ENCODE peak calls at places on chromosomes 5 and 9, in four cellular contexts. S, G, D and A are unnamed samples.

GRCh38 chr9:125649315-125649714 is 57.7 kb downstream of the MAPKAP1 start:
- DNase-seq in S (peak; percentile 42), G (no peak), D (peak; percentile 86), A (no peak)

GRCh38 chr5:147188200-147189108 is 46.4 kb upstream of the STK32A start:
- DNase-seq in S (peak; percentile 88), G (peak; percentile 64), D (peak; percentile 59), A (peak; percentile 36)

GRCh38 chr9:99873943-99874584 is 32.4 kb upstream of the STX17 start:
- DNase-seq in S (no peak), G (no peak), D (peak; percentile 25), A (no peak)

GRCh38 chr5:103808464-103809106 is 246.0 kb upstream of the NUDT12 start:
- DNase-seq in S (peak; percentile 66), G (peak; percentile 80), D (peak; percentile 50), A (no peak)

GRCh38 chr5:151037561-151038291 is 17.3 kb downstream of the GPX3 start:
- DNase-seq in S (peak; percentile 16), G (no peak), D (peak; percentile 75), A (no peak)

GRCh38 chr5:38742821-38743220 is 103.0 kb upstream of the OSMR start:
- DNase-seq in S (no peak), G (no peak), D (no peak), A (no peak)

GRCh38 chr9:87067426-87067825 is 120.1 kb upstream of the GAS1 start:
- DNase-seq in S (no peak), G (no peak), D (no peak), A (no peak)

GRCh38 chr5:131296213-131296672 is 32.4 kb downstream of the CDC42SE2 start:
- DNase-seq in S (no peak), G (no peak), D (no peak), A (no peak)

GRCh38 chr5:33890147-33890546 is 1.6 kb downstream of the ADAMTS12 start:
- DNase-seq in S (no peak), G (no peak), D (peak; percentile 41), A (no peak)

GRCh38 chr9:100368672-100369071 is 15.9 kb upstream of the TEX10 start:
- DNase-seq in S (no peak), G (no peak), D (no peak), A (no peak)

GRCh38 chr5:7586499-7586898 is 190.6 kb downstream of the ADCY2 start:
- DNase-seq in S (no peak), G (no peak), D (no peak), A (no peak)

GRCh38 chr9:17219261-17219660 is 84.4 kb downstream of the CNTLN start:
- DNase-seq in S (peak; percentile 19), G (no peak), D (peak; percentile 10), A (no peak)

GRCh38 chr5:180380856-180381255 is 27.7 kb upstream of the GFPT2 start:
- DNase-seq in S (no peak), G (no peak), D (no peak), A (no peak)

GRCh38 chr5:126525630-126526245 is 69.3 kb downstream of the ALDH7A1 start:
- DNase-seq in S (no peak), G (peak; percentile 79), D (peak; percentile 31), A (no peak)

GRCh38 chr5:178454308-178454707 is 135.9 kb downstream of the COL23A1 start:
- DNase-seq in S (no peak), G (peak; percentile 25), D (no peak), A (no peak)

GRCh38 chr5:9168791-9169611 is 376.9 kb downstream of the SEMA5A start:
- DNase-seq in S (no peak), G (no peak), D (peak; percentile 25), A (peak; percentile 50)

GRCh38 chr5:73454379-73455036 is 5.9 kb upstream of the FOXD1 start:
- DNase-seq in S (peak; percentile 84), G (peak; percentile 94), D (peak; percentile 62), A (peak; percentile 59)

GRCh38 chr5:69035665-69036064 is 58.1 kb upstream of the SLC30A5 start:
- DNase-seq in S (no peak), G (no peak), D (peak; percentile 24), A (no peak)

GRCh38 chr5:68479524-68479923 is 264.0 kb downstream of the PIK3R1 start:
- DNase-seq in S (no peak), G (no peak), D (peak; percentile 6), A (no peak)

GRCh38 chr9:125755340-125755739 is 8.2 kb downstream of the PBX3 start:
- DNase-seq in S (no peak), G (no peak), D (no peak), A (no peak)

GRCh38 chr5:8522635-8523034 is 653.7 kb downstream of the MTRR start:
- DNase-seq in S (no peak), G (no peak), D (no peak), A (no peak)

GRCh38 chr5:155906046-155906445 is 420.9 kb upstream of the SGCD start:
- DNase-seq in S (no peak), G (no peak), D (no peak), A (no peak)

GRCh38 chr5:133425183-133425582 is 187.2 kb downstream of the FSTL4 start:
- DNase-seq in S (no peak), G (no peak), D (no peak), A (no peak)

DNA sequence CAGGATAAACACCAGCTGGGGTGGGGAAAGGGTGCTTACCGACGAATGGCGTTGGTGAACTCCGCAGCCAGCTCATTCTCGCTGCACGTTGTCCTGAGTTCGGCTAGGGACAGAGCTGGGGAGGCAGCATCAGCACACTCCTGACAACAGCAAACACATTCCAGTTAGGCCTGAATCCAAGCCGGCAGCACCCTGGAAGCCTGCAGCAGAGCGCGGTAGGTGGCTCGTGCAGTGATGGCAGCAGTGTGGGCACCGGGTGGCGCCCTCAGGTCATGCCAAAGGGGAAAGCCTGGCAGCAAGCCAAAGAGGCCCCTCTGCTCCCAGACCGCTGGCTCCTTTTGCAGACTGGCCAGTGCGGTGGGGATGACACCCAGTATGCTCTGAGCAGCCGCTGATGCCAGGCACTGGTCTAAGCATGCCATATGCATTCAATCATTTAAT is 66.9 kb downstream of the DCP2 start:
- DNase-seq in S (no peak), G (peak; percentile 87), D (no peak), A (no peak)
- H3K36me3 ChIP-seq in S (no peaks in the 10 kb centered on the region), G (peaks cover 94% of the 10 kb centered on the region), D (peaks cover 47% of the 10 kb centered on the region), A (peaks cover 10% of the 10 kb centered on the region)

GRCh38 chr9:137672907-137673791 is 54.3 kb downstream of the EHMT1 start:
- DNase-seq in S (peak; percentile 82), G (peak; percentile 71), D (peak; percentile 79), A (peak; percentile 30)
- H3K9ac ChIP-seq in S (no peak overlapping the region), G (no peak overlapping the region), D (no peak overlapping the region), A (no peak overlapping the region)

DNA sequence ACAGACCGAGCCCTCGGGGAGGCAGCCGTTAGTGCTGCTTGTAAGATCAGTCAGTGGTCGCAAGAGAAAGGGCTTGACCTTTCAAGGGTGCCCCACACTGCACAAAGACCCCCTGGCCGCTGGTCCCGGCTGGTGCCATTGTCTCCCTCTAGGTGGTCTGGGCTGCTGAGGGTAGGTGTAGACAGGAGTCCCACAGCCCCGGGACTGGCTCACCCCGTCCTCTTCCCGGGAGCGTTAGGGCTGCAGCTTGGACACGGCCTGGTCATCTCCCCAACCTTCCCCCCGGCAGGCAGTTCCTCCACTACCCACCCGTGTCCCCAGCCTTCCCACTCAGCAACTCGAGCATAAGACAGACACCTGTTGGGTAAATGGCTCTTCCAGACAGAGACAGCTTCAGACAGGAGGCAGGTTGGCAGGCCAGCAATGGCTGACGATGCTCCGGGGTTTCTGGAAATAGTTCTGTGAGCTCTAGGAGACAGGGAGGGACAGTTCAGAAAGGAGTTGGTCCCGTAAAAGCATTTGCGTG is 15.3 kb upstream of the TMEM250 start:
- DNase-seq in S (no peak), G (no peak), D (no peak), A (no peak)
- H3K4me3 ChIP-seq in S (no peak overlapping the region), G (peak overlapping the region; percentile 77), D (no peak overlapping the region), A (no peak overlapping the region)

GRCh38 chr9:136466155-136466541 is 16.7 kb downstream of the SEC16A start:
- DNase-seq in S (no peak), G (no peak), D (no peak), A (no peak)

GRCh38 chr9:136462664-136463063 is 20.2 kb downstream of the SEC16A start:
- DNase-seq in S (no peak), G (no peak), D (no peak), A (no peak)

GRCh38 chr9:136463578-136463977 is 19.3 kb downstream of the SEC16A start:
- DNase-seq in S (no peak), G (no peak), D (no peak), A (no peak)

GRCh38 chr9:136465500-136466154 is 17.2 kb downstream of the SEC16A start:
- DNase-seq in S (no peak), G (no peak), D (no peak), A (no peak)

DNA sequence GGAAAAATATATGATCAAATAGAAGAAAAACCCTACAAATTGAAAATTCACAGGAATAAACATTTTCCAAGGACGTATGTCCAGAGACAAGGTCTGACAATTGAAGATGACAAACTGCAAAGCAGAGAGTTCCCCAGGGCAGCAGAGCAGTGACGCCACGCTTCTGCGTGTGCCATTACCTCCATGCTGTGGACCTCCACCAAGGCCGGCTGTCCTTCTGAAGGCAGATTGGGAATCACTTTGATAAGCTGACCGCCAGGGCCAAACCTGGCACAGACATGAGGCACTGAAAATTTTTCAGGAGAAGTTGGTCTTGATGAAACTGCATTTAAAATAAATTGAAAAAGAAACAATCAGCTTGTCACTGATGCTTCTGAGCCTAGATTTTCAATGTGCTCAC is 18.6 kb downstream of the SEC16A start:
- DNase-seq in S (no peak), G (no peak), D (no peak), A (no peak)
- H3K36me3 ChIP-seq in S (peaks cover 82% of the 10 kb centered on the region), G (peaks cover 84% of the 10 kb centered on the region), D (peaks cover 81% of the 10 kb centered on the region), A (peaks cover 49% of the 10 kb centered on the region)